ENCODE peak calls at places on chromosomes 1 and 21, in four cellular contexts. One of them, this sample, is unnamed.

GRCh38 chr1:44881011-44881632 is 38.1 kb upstream of the PTCH2 start:
- DNase-seq in OCI-LY7: no peak
- DNase-seq in astrocyte: peak
- DNase-seq in fibroblast of lung: peak
- DNase-seq in this sample: no peak

GRCh38 chr1:18783705-18784522 is 75.5 kb downstream of the TAS1R2 start:
- DNase-seq in OCI-LY7: no peak
- DNase-seq in astrocyte: no peak
- DNase-seq in fibroblast of lung: no peak
- DNase-seq in this sample: no peak

GRCh38 chr1:37243368-37244082 is 209.2 kb upstream of the GRIK3 start:
- DNase-seq in OCI-LY7: no peak
- DNase-seq in astrocyte: no peak
- DNase-seq in fibroblast of lung: no peak
- DNase-seq in this sample: no peak

GRCh38 chr1:207962716-207963428 is 51.9 kb upstream of the CD34 start:
- DNase-seq in OCI-LY7: no peak
- DNase-seq in astrocyte: no peak
- DNase-seq in fibroblast of lung: peak
- DNase-seq in this sample: no peak

GRCh38 chr1:49694251-49694827 is 329.4 kb downstream of the AGBL4 start:
- DNase-seq in OCI-LY7: no peak
- DNase-seq in astrocyte: no peak
- DNase-seq in fibroblast of lung: no peak
- DNase-seq in this sample: no peak

GRCh38 chr1:42966688-42967609 is 8.3 kb upstream of the SLC2A1 start:
- DNase-seq in OCI-LY7: no peak
- DNase-seq in astrocyte: peak
- DNase-seq in fibroblast of lung: peak
- DNase-seq in this sample: no peak

GRCh38 chr1:183586897-183587296 is 3.4 kb downstream of the NCF2 start:
- DNase-seq in OCI-LY7: no peak
- DNase-seq in astrocyte: no peak
- DNase-seq in fibroblast of lung: no peak
- DNase-seq in this sample: no peak

GRCh38 chr1:179025975-179026812 is 500 bp downstream of the FAM20B start:
- DNase-seq in OCI-LY7: peak
- DNase-seq in astrocyte: peak
- DNase-seq in fibroblast of lung: peak
- DNase-seq in this sample: peak

GRCh38 chr1:7827134-7827955 is 25.5 kb downstream of the UTS2 start:
- DNase-seq in OCI-LY7: peak
- DNase-seq in astrocyte: no peak
- DNase-seq in fibroblast of lung: peak
- DNase-seq in this sample: no peak

GRCh38 chr1:78855258-78855657 is 151.3 kb downstream of the ADGRL4 start:
- DNase-seq in OCI-LY7: no peak
- DNase-seq in astrocyte: no peak
- DNase-seq in fibroblast of lung: no peak
- DNase-seq in this sample: no peak

GRCh38 chr1:114130213-114130612 is 23.5 kb downstream of the SYT6 start:
- DNase-seq in OCI-LY7: no peak
- DNase-seq in astrocyte: no peak
- DNase-seq in fibroblast of lung: no peak
- DNase-seq in this sample: no peak

GRCh38 chr1:117537291-117537920 is 68.4 kb upstream of the TENT5C start:
- DNase-seq in OCI-LY7: peak
- DNase-seq in astrocyte: no peak
- DNase-seq in fibroblast of lung: no peak
- DNase-seq in this sample: no peak

GRCh38 chr1:202578001-202578500 is 132.2 kb downstream of the SYT2 start:
- DNase-seq in OCI-LY7: no peak
- DNase-seq in astrocyte: peak
- DNase-seq in fibroblast of lung: peak
- DNase-seq in this sample: no peak

GRCh38 chr1:12565094-12565965 is 52.7 kb downstream of the DHRS3 start:
- DNase-seq in OCI-LY7: no peak
- DNase-seq in astrocyte: no peak
- DNase-seq in fibroblast of lung: no peak
- DNase-seq in this sample: no peak

GRCh38 chr1:15616704-15617172 is 520 bp upstream of the DDI2 start:
- DNase-seq in OCI-LY7: no peak
- DNase-seq in astrocyte: peak
- DNase-seq in fibroblast of lung: no peak
- DNase-seq in this sample: no peak

GRCh38 chr1:161117681-161118581 is at the start of the genes NIT1 and PFDN2:
- DNase-seq in OCI-LY7: peak
- DNase-seq in astrocyte: peak
- DNase-seq in fibroblast of lung: peak
- DNase-seq in this sample: peak

GRCh38 chr1:216014046-216014445 is 409.2 kb downstream of the USH2A start:
- DNase-seq in OCI-LY7: no peak
- DNase-seq in astrocyte: no peak
- DNase-seq in fibroblast of lung: no peak
- DNase-seq in this sample: no peak

GRCh38 chr1:203271018-203271743 is 34.1 kb upstream of the BTG2 start:
- DNase-seq in OCI-LY7: peak
- DNase-seq in astrocyte: peak
- DNase-seq in fibroblast of lung: peak
- DNase-seq in this sample: peak

GRCh38 chr1:228211871-228212414 is 4.1 kb downstream of the OBSCN start:
- DNase-seq in OCI-LY7: no peak
- DNase-seq in astrocyte: no peak
- DNase-seq in fibroblast of lung: no peak
- DNase-seq in this sample: no peak

GRCh38 chr1:198088360-198089071 is 68.3 kb upstream of the NEK7 start:
- DNase-seq in OCI-LY7: peak
- DNase-seq in astrocyte: peak
- DNase-seq in fibroblast of lung: peak
- DNase-seq in this sample: peak

GRCh38 chr21:44758141-44758561 is 43.5 kb downstream of the UBE2G2 start:
- DNase-seq in OCI-LY7: no peak
- DNase-seq in astrocyte: no peak
- DNase-seq in fibroblast of lung: no peak
- DNase-seq in this sample: no peak

GRCh38 chr1:158818991-158819405 is 12.2 kb upstream of the MNDA start:
- DNase-seq in OCI-LY7: no peak
- DNase-seq in astrocyte: no peak
- DNase-seq in fibroblast of lung: no peak
- DNase-seq in this sample: no peak
- H2AFZ ChIP-seq in OCI-LY7: no peak
- H2AFZ ChIP-seq in astrocyte: no peak
- H2AFZ ChIP-seq in fibroblast of lung: no peak
- H2AFZ ChIP-seq in this sample: no peak

GRCh38 chr1:111422546-111423391 is 4.8 kb downstream of the OVGP1 start:
- DNase-seq in OCI-LY7: no peak
- DNase-seq in astrocyte: no peak
- DNase-seq in fibroblast of lung: no peak
- DNase-seq in this sample: no peak
- H2AFZ ChIP-seq in OCI-LY7: no peak
- H2AFZ ChIP-seq in astrocyte: no peak
- H2AFZ ChIP-seq in fibroblast of lung: no peak
- H2AFZ ChIP-seq in this sample: no peak

DNA sequence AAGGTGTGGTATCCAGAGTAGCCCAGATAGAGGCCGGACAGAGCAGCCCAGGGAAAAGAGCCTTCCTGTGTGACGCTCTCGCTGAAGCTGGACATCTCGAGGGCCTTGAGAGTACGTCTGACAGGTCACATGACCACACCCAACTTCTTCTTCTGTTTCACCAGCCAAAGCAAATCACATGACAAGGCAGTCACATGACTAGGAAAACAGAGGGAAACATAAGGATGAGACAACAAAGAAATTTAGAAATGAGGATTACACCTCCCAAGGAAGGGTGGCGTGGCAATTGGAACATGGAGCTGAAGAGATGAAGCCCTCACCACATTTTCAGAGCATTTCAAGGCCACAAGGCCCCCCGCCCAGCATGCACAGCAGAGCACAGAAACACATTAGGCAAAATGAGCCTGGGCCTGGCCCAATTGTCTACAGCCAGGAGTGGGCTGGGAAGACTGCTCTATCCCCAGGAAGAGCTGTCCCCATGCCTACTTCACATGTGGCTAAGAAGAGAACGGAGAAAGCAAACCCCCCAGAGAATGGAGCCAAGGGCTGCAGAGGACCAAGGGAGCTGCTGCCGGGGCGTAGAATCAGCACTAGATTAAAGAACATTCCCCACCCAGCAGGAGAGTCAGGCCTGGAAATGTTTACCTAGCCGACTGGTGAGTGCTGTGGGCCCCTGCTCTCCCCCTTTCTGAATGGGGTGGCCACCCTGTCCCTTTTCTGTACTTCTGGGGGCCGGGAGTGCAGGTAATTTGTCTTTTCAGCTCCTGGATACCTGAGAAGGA is 305.1 kb downstream of the NPHP4 start:
- DNase-seq in OCI-LY7: no peak
- DNase-seq in astrocyte: no peak
- DNase-seq in fibroblast of lung: no peak
- DNase-seq in this sample: no peak
- H2AFZ ChIP-seq in OCI-LY7: peak
- H2AFZ ChIP-seq in astrocyte: no peak
- H2AFZ ChIP-seq in fibroblast of lung: no peak
- H2AFZ ChIP-seq in this sample: no peak

GRCh38 chr1:75724472-75725022 is at the start of gene ACADM:
- DNase-seq in OCI-LY7: peak
- DNase-seq in astrocyte: peak
- DNase-seq in fibroblast of lung: peak
- DNase-seq in this sample: peak

GRCh38 chr1:75722966-75723365 is 1.5 kb upstream of the ACADM start:
- DNase-seq in OCI-LY7: no peak
- DNase-seq in astrocyte: no peak
- DNase-seq in fibroblast of lung: no peak
- DNase-seq in this sample: no peak

GRCh38 chr1:75723989-75724471 is 479 bp upstream of the ACADM start:
- DNase-seq in OCI-LY7: peak
- DNase-seq in astrocyte: peak
- DNase-seq in fibroblast of lung: peak
- DNase-seq in this sample: peak

GRCh38 chr1:75725861-75726361 is 1.4 kb downstream of the ACADM start:
- DNase-seq in OCI-LY7: peak
- DNase-seq in astrocyte: no peak
- DNase-seq in fibroblast of lung: peak
- DNase-seq in this sample: no peak

GRCh38 chr1:75725256-75725655 is 747 bp downstream of the ACADM start:
- DNase-seq in OCI-LY7: no peak
- DNase-seq in astrocyte: no peak
- DNase-seq in fibroblast of lung: peak
- DNase-seq in this sample: no peak
- H2AFZ ChIP-seq in OCI-LY7: no peak
- H2AFZ ChIP-seq in astrocyte: peak
- H2AFZ ChIP-seq in fibroblast of lung: no peak
- H2AFZ ChIP-seq in this sample: peak

GRCh38 chr1:151187205-151187604 is 2.8 kb downstream of the VPS72 start:
- DNase-seq in OCI-LY7: no peak
- DNase-seq in astrocyte: no peak
- DNase-seq in fibroblast of lung: no peak
- DNase-seq in this sample: no peak
- H2AFZ ChIP-seq in OCI-LY7: no peak
- H2AFZ ChIP-seq in astrocyte: no peak
- H2AFZ ChIP-seq in fibroblast of lung: no peak
- H2AFZ ChIP-seq in this sample: no peak

GRCh38 chr21:17794631-17795030 is 24.5 kb downstream of the C21orf91 start:
- DNase-seq in OCI-LY7: no peak
- DNase-seq in astrocyte: no peak
- DNase-seq in fibroblast of lung: no peak
- DNase-seq in this sample: no peak

GRCh38 chr21:17795084-17796036 is 23.8 kb downstream of the C21orf91 start:
- DNase-seq in OCI-LY7: no peak
- DNase-seq in astrocyte: no peak
- DNase-seq in fibroblast of lung: no peak
- DNase-seq in this sample: no peak

GRCh38 chr21:17796037-17796403 is 23.1 kb downstream of the C21orf91 start:
- DNase-seq in OCI-LY7: no peak
- DNase-seq in astrocyte: no peak
- DNase-seq in fibroblast of lung: no peak
- DNase-seq in this sample: no peak

GRCh38 chr21:17793271-17793670 is 25.9 kb downstream of the C21orf91 start:
- DNase-seq in OCI-LY7: no peak
- DNase-seq in astrocyte: no peak
- DNase-seq in fibroblast of lung: no peak
- DNase-seq in this sample: no peak

GRCh38 chr21:17793675-17794123 is 25.5 kb downstream of the C21orf91 start:
- DNase-seq in OCI-LY7: peak
- DNase-seq in astrocyte: peak
- DNase-seq in fibroblast of lung: peak
- DNase-seq in this sample: no peak
- H2AFZ ChIP-seq in OCI-LY7: no peak
- H2AFZ ChIP-seq in astrocyte: no peak
- H2AFZ ChIP-seq in fibroblast of lung: peak
- H2AFZ ChIP-seq in this sample: no peak

This sample was measured in DND-41.